ENCODE peak calls at places on chromosomes 7 and 10, in six cellular contexts. One of them, this sample, is unnamed.

GRCh38 chr10:92848037-92848440 is 281 bp upstream of the EXOC6 start:
- DNase-seq in NCI-H748 treated with DMSO at 0.1 percent for 48 hours: peak
- DNase-seq in CD8-positive, alpha-beta memory T cell: no peak
- DNase-seq in activated CD4-positive, alpha-beta T cell treated with anti-CD3 and anti-CD28 coated beads, Interleukin-2, amount 10 ng/mL, durations not matched to agents 7 days and 5 days: no peak
- DNase-seq in NCI-H2029: no peak
- DNase-seq in fibroblast of mammary gland: no peak
- DNase-seq in this sample: no peak

GRCh38 chr10:55629792-55630490 is 731.1 kb downstream of the ZWINT start:
- DNase-seq in NCI-H748 treated with DMSO at 0.1 percent for 48 hours: peak
- DNase-seq in CD8-positive, alpha-beta memory T cell: no peak
- DNase-seq in activated CD4-positive, alpha-beta T cell treated with anti-CD3 and anti-CD28 coated beads, Interleukin-2, amount 10 ng/mL, durations not matched to agents 7 days and 5 days: no peak
- DNase-seq in NCI-H2029: no peak
- DNase-seq in fibroblast of mammary gland: peak
- DNase-seq in this sample: peak

GRCh38 chr7:6705959-6706665 is 635 bp downstream of the ZNF12 start:
- DNase-seq in NCI-H748 treated with DMSO at 0.1 percent for 48 hours: no peak
- DNase-seq in CD8-positive, alpha-beta memory T cell: no peak
- DNase-seq in activated CD4-positive, alpha-beta T cell treated with anti-CD3 and anti-CD28 coated beads, Interleukin-2, amount 10 ng/mL, durations not matched to agents 7 days and 5 days: peak
- DNase-seq in NCI-H2029: no peak
- DNase-seq in fibroblast of mammary gland: peak
- DNase-seq in this sample: no peak

GRCh38 chr10:107585630-107586029 is 421.1 kb upstream of the SORCS1 start:
- DNase-seq in NCI-H748 treated with DMSO at 0.1 percent for 48 hours: no peak
- DNase-seq in CD8-positive, alpha-beta memory T cell: no peak
- DNase-seq in activated CD4-positive, alpha-beta T cell treated with anti-CD3 and anti-CD28 coated beads, Interleukin-2, amount 10 ng/mL, durations not matched to agents 7 days and 5 days: no peak
- DNase-seq in NCI-H2029: no peak
- DNase-seq in fibroblast of mammary gland: no peak
- DNase-seq in this sample: no peak

GRCh38 chr10:47299989-47300931 is at the start of gene GDF10:
- DNase-seq in NCI-H748 treated with DMSO at 0.1 percent for 48 hours: no peak
- DNase-seq in CD8-positive, alpha-beta memory T cell: no peak
- DNase-seq in activated CD4-positive, alpha-beta T cell treated with anti-CD3 and anti-CD28 coated beads, Interleukin-2, amount 10 ng/mL, durations not matched to agents 7 days and 5 days: no peak
- DNase-seq in NCI-H2029: no peak
- DNase-seq in fibroblast of mammary gland: no peak
- DNase-seq in this sample: no peak

GRCh38 chr7:81788241-81788640 is 18.4 kb upstream of the HGF start:
- DNase-seq in NCI-H748 treated with DMSO at 0.1 percent for 48 hours: no peak
- DNase-seq in CD8-positive, alpha-beta memory T cell: no peak
- DNase-seq in activated CD4-positive, alpha-beta T cell treated with anti-CD3 and anti-CD28 coated beads, Interleukin-2, amount 10 ng/mL, durations not matched to agents 7 days and 5 days: no peak
- DNase-seq in NCI-H2029: no peak
- DNase-seq in fibroblast of mammary gland: no peak
- DNase-seq in this sample: no peak

GRCh38 chr10:59175538-59176240 is 754 bp upstream of the PHYHIPL start:
- DNase-seq in NCI-H748 treated with DMSO at 0.1 percent for 48 hours: peak
- DNase-seq in CD8-positive, alpha-beta memory T cell: no peak
- DNase-seq in activated CD4-positive, alpha-beta T cell treated with anti-CD3 and anti-CD28 coated beads, Interleukin-2, amount 10 ng/mL, durations not matched to agents 7 days and 5 days: no peak
- DNase-seq in NCI-H2029: peak
- DNase-seq in fibroblast of mammary gland: no peak
- DNase-seq in this sample: no peak

GRCh38 chr10:90635111-90635798 is 222.6 kb downstream of the HTR7 start:
- DNase-seq in NCI-H748 treated with DMSO at 0.1 percent for 48 hours: no peak
- DNase-seq in CD8-positive, alpha-beta memory T cell: no peak
- DNase-seq in activated CD4-positive, alpha-beta T cell treated with anti-CD3 and anti-CD28 coated beads, Interleukin-2, amount 10 ng/mL, durations not matched to agents 7 days and 5 days: no peak
- DNase-seq in NCI-H2029: no peak
- DNase-seq in fibroblast of mammary gland: no peak
- DNase-seq in this sample: no peak

GRCh38 chr7:54426406-54426805 is 115.8 kb upstream of the VSTM2A start:
- DNase-seq in NCI-H748 treated with DMSO at 0.1 percent for 48 hours: no peak
- DNase-seq in CD8-positive, alpha-beta memory T cell: no peak
- DNase-seq in activated CD4-positive, alpha-beta T cell treated with anti-CD3 and anti-CD28 coated beads, Interleukin-2, amount 10 ng/mL, durations not matched to agents 7 days and 5 days: no peak
- DNase-seq in NCI-H2029: no peak
- DNase-seq in fibroblast of mammary gland: no peak
- DNase-seq in this sample: no peak

GRCh38 chr7:102287465-102288146 is 938 bp downstream of the SH2B2 start:
- DNase-seq in NCI-H748 treated with DMSO at 0.1 percent for 48 hours: no peak
- DNase-seq in CD8-positive, alpha-beta memory T cell: no peak
- DNase-seq in activated CD4-positive, alpha-beta T cell treated with anti-CD3 and anti-CD28 coated beads, Interleukin-2, amount 10 ng/mL, durations not matched to agents 7 days and 5 days: no peak
- DNase-seq in NCI-H2029: no peak
- DNase-seq in fibroblast of mammary gland: no peak
- DNase-seq in this sample: no peak

GRCh38 chr10:22148956-22149355 is 68.9 kb downstream of the EBLN1 start:
- DNase-seq in NCI-H748 treated with DMSO at 0.1 percent for 48 hours: no peak
- DNase-seq in CD8-positive, alpha-beta memory T cell: no peak
- DNase-seq in activated CD4-positive, alpha-beta T cell treated with anti-CD3 and anti-CD28 coated beads, Interleukin-2, amount 10 ng/mL, durations not matched to agents 7 days and 5 days: no peak
- DNase-seq in NCI-H2029: peak
- DNase-seq in fibroblast of mammary gland: peak
- DNase-seq in this sample: no peak

GRCh38 chr7:128053023-128053422 is 21.8 kb upstream of the LRRC4 start:
- DNase-seq in NCI-H748 treated with DMSO at 0.1 percent for 48 hours: peak
- DNase-seq in CD8-positive, alpha-beta memory T cell: no peak
- DNase-seq in activated CD4-positive, alpha-beta T cell treated with anti-CD3 and anti-CD28 coated beads, Interleukin-2, amount 10 ng/mL, durations not matched to agents 7 days and 5 days: no peak
- DNase-seq in NCI-H2029: peak
- DNase-seq in fibroblast of mammary gland: peak
- DNase-seq in this sample: no peak

GRCh38 chr10:117165557-117166419 is 27.7 kb upstream of the VAX1 start:
- DNase-seq in NCI-H748 treated with DMSO at 0.1 percent for 48 hours: no peak
- DNase-seq in CD8-positive, alpha-beta memory T cell: no peak
- DNase-seq in activated CD4-positive, alpha-beta T cell treated with anti-CD3 and anti-CD28 coated beads, Interleukin-2, amount 10 ng/mL, durations not matched to agents 7 days and 5 days: no peak
- DNase-seq in NCI-H2029: no peak
- DNase-seq in fibroblast of mammary gland: peak
- DNase-seq in this sample: no peak

GRCh38 chr10:275680-276079 is 140.4 kb downstream of the ZMYND11 start:
- DNase-seq in NCI-H748 treated with DMSO at 0.1 percent for 48 hours: no peak
- DNase-seq in CD8-positive, alpha-beta memory T cell: no peak
- DNase-seq in activated CD4-positive, alpha-beta T cell treated with anti-CD3 and anti-CD28 coated beads, Interleukin-2, amount 10 ng/mL, durations not matched to agents 7 days and 5 days: no peak
- DNase-seq in NCI-H2029: no peak
- DNase-seq in fibroblast of mammary gland: no peak
- DNase-seq in this sample: no peak

GRCh38 chr10:121668336-121669009 is 70.2 kb upstream of the FGFR2 start:
- DNase-seq in NCI-H748 treated with DMSO at 0.1 percent for 48 hours: no peak
- DNase-seq in CD8-positive, alpha-beta memory T cell: no peak
- DNase-seq in activated CD4-positive, alpha-beta T cell treated with anti-CD3 and anti-CD28 coated beads, Interleukin-2, amount 10 ng/mL, durations not matched to agents 7 days and 5 days: no peak
- DNase-seq in NCI-H2029: peak
- DNase-seq in fibroblast of mammary gland: no peak
- DNase-seq in this sample: peak

GRCh38 chr7:105849122-105849855 is 27.1 kb downstream of the ATXN7L1 start:
- DNase-seq in NCI-H748 treated with DMSO at 0.1 percent for 48 hours: no peak
- DNase-seq in CD8-positive, alpha-beta memory T cell: peak
- DNase-seq in activated CD4-positive, alpha-beta T cell treated with anti-CD3 and anti-CD28 coated beads, Interleukin-2, amount 10 ng/mL, durations not matched to agents 7 days and 5 days: peak
- DNase-seq in NCI-H2029: peak
- DNase-seq in fibroblast of mammary gland: peak
- DNase-seq in this sample: no peak

GRCh38 chr10:130022501-130023299 is 58.6 kb upstream of the EBF3 start:
- DNase-seq in NCI-H748 treated with DMSO at 0.1 percent for 48 hours: no peak
- DNase-seq in CD8-positive, alpha-beta memory T cell: no peak
- DNase-seq in activated CD4-positive, alpha-beta T cell treated with anti-CD3 and anti-CD28 coated beads, Interleukin-2, amount 10 ng/mL, durations not matched to agents 7 days and 5 days: no peak
- DNase-seq in NCI-H2029: no peak
- DNase-seq in fibroblast of mammary gland: peak
- DNase-seq in this sample: no peak

GRCh38 chr10:813286-813685 is 118.2 kb downstream of the LARP4B start:
- DNase-seq in NCI-H748 treated with DMSO at 0.1 percent for 48 hours: no peak
- DNase-seq in CD8-positive, alpha-beta memory T cell: no peak
- DNase-seq in activated CD4-positive, alpha-beta T cell treated with anti-CD3 and anti-CD28 coated beads, Interleukin-2, amount 10 ng/mL, durations not matched to agents 7 days and 5 days: no peak
- DNase-seq in NCI-H2029: no peak
- DNase-seq in fibroblast of mammary gland: peak
- DNase-seq in this sample: no peak

GRCh38 chr7:142478479-142479220 is 220.8 kb upstream of the PRSS58 start:
- DNase-seq in NCI-H748 treated with DMSO at 0.1 percent for 48 hours: peak
- DNase-seq in CD8-positive, alpha-beta memory T cell: no peak
- DNase-seq in activated CD4-positive, alpha-beta T cell treated with anti-CD3 and anti-CD28 coated beads, Interleukin-2, amount 10 ng/mL, durations not matched to agents 7 days and 5 days: peak
- DNase-seq in NCI-H2029: no peak
- DNase-seq in fibroblast of mammary gland: peak
- DNase-seq in this sample: no peak

GRCh38 chr7:151247016-151247580 is 1.4 kb downstream of the SMARCD3 start:
- DNase-seq in NCI-H748 treated with DMSO at 0.1 percent for 48 hours: no peak
- DNase-seq in CD8-positive, alpha-beta memory T cell: no peak
- DNase-seq in activated CD4-positive, alpha-beta T cell treated with anti-CD3 and anti-CD28 coated beads, Interleukin-2, amount 10 ng/mL, durations not matched to agents 7 days and 5 days: no peak
- DNase-seq in NCI-H2029: no peak
- DNase-seq in fibroblast of mammary gland: no peak
- DNase-seq in this sample: no peak

GRCh38 chr7:141208539-141208938 is 134.7 kb downstream of the TMEM178B start:
- DNase-seq in NCI-H748 treated with DMSO at 0.1 percent for 48 hours: no peak
- DNase-seq in CD8-positive, alpha-beta memory T cell: no peak
- DNase-seq in activated CD4-positive, alpha-beta T cell treated with anti-CD3 and anti-CD28 coated beads, Interleukin-2, amount 10 ng/mL, durations not matched to agents 7 days and 5 days: no peak
- DNase-seq in NCI-H2029: peak
- DNase-seq in fibroblast of mammary gland: no peak
- DNase-seq in this sample: no peak

GRCh38 chr7:72211175-72211574 is 201.0 kb downstream of the CALN1 start:
- DNase-seq in NCI-H748 treated with DMSO at 0.1 percent for 48 hours: no peak
- DNase-seq in CD8-positive, alpha-beta memory T cell: no peak
- DNase-seq in activated CD4-positive, alpha-beta T cell treated with anti-CD3 and anti-CD28 coated beads, Interleukin-2, amount 10 ng/mL, durations not matched to agents 7 days and 5 days: no peak
- DNase-seq in NCI-H2029: no peak
- DNase-seq in fibroblast of mammary gland: no peak
- DNase-seq in this sample: no peak

GRCh38 chr10:86363184-86363832 is 3.3 kb downstream of the GRID1 start:
- DNase-seq in NCI-H748 treated with DMSO at 0.1 percent for 48 hours: peak
- DNase-seq in CD8-positive, alpha-beta memory T cell: no peak
- DNase-seq in activated CD4-positive, alpha-beta T cell treated with anti-CD3 and anti-CD28 coated beads, Interleukin-2, amount 10 ng/mL, durations not matched to agents 7 days and 5 days: no peak
- DNase-seq in NCI-H2029: no peak
- DNase-seq in fibroblast of mammary gland: no peak
- DNase-seq in this sample: no peak

GRCh38 chr7:130180571-130180971 is 24.6 kb downstream of the TMEM209 start:
- DNase-seq in NCI-H748 treated with DMSO at 0.1 percent for 48 hours: no peak
- DNase-seq in CD8-positive, alpha-beta memory T cell: no peak
- DNase-seq in activated CD4-positive, alpha-beta T cell treated with anti-CD3 and anti-CD28 coated beads, Interleukin-2, amount 10 ng/mL, durations not matched to agents 7 days and 5 days: no peak
- DNase-seq in NCI-H2029: no peak
- DNase-seq in fibroblast of mammary gland: peak
- DNase-seq in this sample: no peak

GRCh38 chr7:5266148-5267028 is 16.4 kb upstream of the SLC29A4 start:
- DNase-seq in NCI-H748 treated with DMSO at 0.1 percent for 48 hours: no peak
- DNase-seq in CD8-positive, alpha-beta memory T cell: no peak
- DNase-seq in activated CD4-positive, alpha-beta T cell treated with anti-CD3 and anti-CD28 coated beads, Interleukin-2, amount 10 ng/mL, durations not matched to agents 7 days and 5 days: no peak
- DNase-seq in NCI-H2029: no peak
- DNase-seq in fibroblast of mammary gland: no peak
- DNase-seq in this sample: no peak

GRCh38 chr10:47076949-47077348 is 165.7 kb downstream of the PTPN20 start:
- DNase-seq in NCI-H748 treated with DMSO at 0.1 percent for 48 hours: no peak
- DNase-seq in CD8-positive, alpha-beta memory T cell: no peak
- DNase-seq in activated CD4-positive, alpha-beta T cell treated with anti-CD3 and anti-CD28 coated beads, Interleukin-2, amount 10 ng/mL, durations not matched to agents 7 days and 5 days: no peak
- DNase-seq in NCI-H2029: no peak
- DNase-seq in fibroblast of mammary gland: peak
- DNase-seq in this sample: no peak

GRCh38 chr10:98858525-98858924 is 377.1 kb downstream of the HPSE2 start:
- DNase-seq in NCI-H748 treated with DMSO at 0.1 percent for 48 hours: no peak
- DNase-seq in CD8-positive, alpha-beta memory T cell: no peak
- DNase-seq in activated CD4-positive, alpha-beta T cell treated with anti-CD3 and anti-CD28 coated beads, Interleukin-2, amount 10 ng/mL, durations not matched to agents 7 days and 5 days: no peak
- DNase-seq in NCI-H2029: no peak
- DNase-seq in fibroblast of mammary gland: peak
- DNase-seq in this sample: no peak

This sample was measured in breast epithelium.